ENCODE peak calls at places on chromosomes 3 and 15, in eight cellular contexts. X is ELR; I is right cardiac atrium; N is non-pigmented ciliary epithelial cell; H is A549; F is NCI-H345; K is aorta; O is activated CD8-positive, alpha-beta T cell treated with anti-CD3 and anti-CD28 coated beads, Interleukin-2, amount 10 ng/mL, durations not matched to agents 7 days and 5 days. C is an unnamed sample.

GRCh38 chr3:42101048-42101447 is 9.9 kb downstream of the TRAK1 start:
- DNase-seq in K (no peak), F (no peak), I (peak; percentile 77), O (no peak), N (no peak), X (peak; percentile 62), H (peak; percentile 21), C (no peak)

GRCh38 chr3:100533176-100533575 is 40.8 kb downstream of the TMEM45A start:
- DNase-seq in X (no peak), I (no peak), O (no peak), K (no peak), H (no peak), N (no peak), F (no peak), C (no peak)

GRCh38 chr3:48118928-48119327 is 69.3 kb downstream of the CDC25A start:
- DNase-seq in X (no peak), O (no peak), I (no peak), H (no peak), F (no peak), N (no peak), K (no peak), C (no peak)

GRCh38 chr3:46038916-46039315 is 11.6 kb upstream of the XCR1 start:
- DNase-seq in O (no peak), X (no peak), K (no peak), F (no peak), I (no peak), H (no peak), N (no peak), C (no peak)

GRCh38 chr3:134755821-134756220 is 39.2 kb upstream of the EPHB1 start:
- DNase-seq in H (no peak), F (no peak), O (no peak), I (no peak), K (no peak), X (no peak), N (no peak), C (no peak)

GRCh38 chr3:12679468-12679867 is 15.6 kb upstream of the RAF1 start:
- DNase-seq in X (peak; percentile 98), O (no peak), K (no peak), H (peak; percentile 89), F (no peak), N (peak; percentile 64), I (no peak), C (no peak)

GRCh38 chr3:130093741-130094391 is 12.2 kb downstream of the ALG1L2 start:
- DNase-seq in F (no peak), O (peak; percentile 54), N (no peak), X (no peak), I (peak; percentile 55), K (no peak), H (no peak), C (no peak)

GRCh38 chr15:88932271-88932874 is 19.2 kb upstream of the MFGE8 start:
- DNase-seq in I (no peak), K (no peak), N (no peak), O (no peak), X (no peak), H (no peak), F (no peak), C (peak; percentile 63)

GRCh38 chr3:151101270-151101954 is 15.9 kb downstream of the MED12L start:
- DNase-seq in X (no peak), H (no peak), O (no peak), K (no peak), F (no peak), I (peak; percentile 44), N (no peak), C (no peak)

C was measured in dorsolateral prefrontal cortex.